ENCODE peak calls at places on chromosomes 5 and 9, in five cellular contexts. V is endothelial cell, J is fibroblast of lung, Q is HCT116, U is choroid plexus epithelial cell. H is an unnamed sample.

GRCh38 chr5:67516959-67517358 is 320.4 kb upstream of the CD180 start:
- DNase-seq in V (no peak), J (peak; percentile 83), Q (no peak), U (peak; percentile 97), H (no peak)

GRCh38 chr9:71806916-71807315 is 38.6 kb upstream of the CEMIP2 start:
- DNase-seq in V (peak; percentile 55), J (peak; percentile 79), Q (peak; percentile 73), U (peak; percentile 87), H (peak; percentile 24)

GRCh38 chr9:137273616-137274320 is 3.8 kb upstream of the TOR4A start:
- DNase-seq in V (no peak), J (no peak), Q (no peak), U (no peak), H (no peak)

GRCh38 chr9:6243746-6244145 is 28.1 kb downstream of the IL33 start:
- DNase-seq in V (no peak), J (no peak), Q (no peak), U (peak; percentile 35), H (no peak)

GRCh38 chr5:176675676-176676360 is 28.5 kb downstream of the TSPAN17 start:
- DNase-seq in V (peak; percentile 54), J (no peak), Q (peak; percentile 57), U (peak; percentile 54), H (no peak)

GRCh38 chr9:134356496-134357470 is 30.5 kb downstream of the RXRA start:
- DNase-seq in V (no peak), J (no peak), Q (no peak), U (no peak), H (no peak)

GRCh38 chr9:99162759-99163364 is 57.9 kb downstream of the TGFBR1 start:
- DNase-seq in V (no peak), J (peak; percentile 67), Q (peak; percentile 22), U (peak; percentile 68), H (no peak)

GRCh38 chr9:134895849-134896833 is 15.5 kb downstream of the FCN2 start:
- DNase-seq in V (no peak), J (peak; percentile 85), Q (peak; percentile 69), U (peak; percentile 94), H (no peak)

GRCh38 chr5:163773181-163773580 is 267.8 kb downstream of the MAT2B start:
- DNase-seq in V (no peak), J (no peak), Q (no peak), U (no peak), H (no peak)

GRCh38 chr5:135031813-135032612 is 2.0 kb downstream of the PITX1 start:
- DNase-seq in V (no peak), J (peak; percentile 36), Q (no peak), U (no peak), H (peak; percentile 12)

GRCh38 chr9:99366601-99367000 is 144.5 kb downstream of the SEC61B start:
- DNase-seq in V (no peak), J (peak; percentile 28), Q (no peak), U (no peak), H (no peak)

GRCh38 chr5:95712347-95712958 is 18.7 kb upstream of the RHOBTB3 start:
- DNase-seq in V (no peak), J (peak; percentile 41), Q (peak; percentile 97), U (peak; percentile 75), H (peak; percentile 65)

GRCh38 chr9:128891354-128892222 is 9.7 kb downstream of the LRRC8A start:
- DNase-seq in V (no peak), J (no peak), Q (no peak), U (no peak), H (no peak)

GRCh38 chr5:90558344-90559192 is at the start of gene ADGRV1:
- DNase-seq in V (peak; percentile 94), J (peak; percentile 50), Q (peak; percentile 86), U (peak; percentile 42), H (no peak)

GRCh38 chr5:151020304-151021031 is at the start of gene GPX3:
- DNase-seq in V (peak; percentile 79), J (peak; percentile 53), Q (no peak), U (peak; percentile 48), H (no peak)

GRCh38 chr5:179867476-179867875 is 8.9 kb upstream of the MRNIP start:
- DNase-seq in V (no peak), J (no peak), Q (no peak), U (no peak), H (no peak)

GRCh38 chr5:74575741-74576538 is 64.6 kb downstream of the ENC1 start:
- DNase-seq in V (no peak), J (peak; percentile 70), Q (no peak), U (peak; percentile 89), H (no peak)

GRCh38 chr5:147904110-147904509 is 2.2 kb downstream of the C5orf46 start:
- DNase-seq in V (no peak), J (no peak), Q (no peak), U (no peak), H (no peak)

GRCh38 chr5:178428341-178429155 is 161.6 kb downstream of the COL23A1 start:
- DNase-seq in V (peak; percentile 22), J (no peak), Q (no peak), U (no peak), H (no peak)

GRCh38 chr9:34556951-34557350 is 32.6 kb downstream of the CNTFR start:
- DNase-seq in V (no peak), J (no peak), Q (no peak), U (no peak), H (no peak)

GRCh38 chr5:143806568-143806967 is 5.4 kb upstream of the HMHB1 start:
- DNase-seq in V (no peak), J (no peak), Q (no peak), U (peak; percentile 93), H (no peak)

GRCh38 chr5:112742424-112742823 is 4.7 kb downstream of the APC start:
- DNase-seq in V (no peak), J (peak; percentile 31), Q (no peak), U (peak; percentile 4), H (no peak)

GRCh38 chr9:93197670-93198069 is 13.7 kb downstream of the WNK2 start:
- DNase-seq in V (no peak), J (no peak), Q (no peak), U (no peak), H (no peak)

GRCh38 chr5:83471405-83472212 is at the start of gene VCAN:
- DNase-seq in V (peak; percentile 64), J (peak; percentile 90), Q (peak; percentile 53), U (peak; percentile 86), H (no peak)

GRCh38 chr5:55481293-55481900 is 53.4 kb downstream of the PLPP1 start:
- DNase-seq in V (no peak), J (no peak), Q (no peak), U (peak; percentile 44), H (no peak)

H was measured in HS-27A.